ENCODE peak calls at places on chromosomes 2 and 18, in ten cellular contexts. B, S, K, O, T, L, C, W, M and A are unnamed samples.

GRCh38 chr2:190571666-190572065 is 37.1 kb upstream of the NEMP2 start:
- DNase-seq in B (peak; percentile 63), S (no peak), K (no peak), O (no peak), T (no peak), L (no peak), C (no peak), W (no peak), M (no peak), A (no peak)

GRCh38 chr2:1661891-1662605 is 82.3 kb downstream of the PXDN start:
- DNase-seq in B (no peak), S (no peak), K (no peak), O (no peak), T (no peak), L (no peak), C (no peak), W (no peak), M (no peak), A (no peak)

GRCh38 chr2:215680605-215681598 is 245.0 kb upstream of the FN1 start:
- DNase-seq in B (peak; percentile 88), S (no peak), K (peak; percentile 93), O (no peak), T (peak; percentile 92), L (no peak), C (no peak), W (peak; percentile 100), M (no peak), A (peak; percentile 93)

GRCh38 chr2:50492452-50492851 is 539.5 kb downstream of the NRXN1 start:
- DNase-seq in B (peak; percentile 62), S (peak; percentile 74), K (peak; percentile 67), O (peak; percentile 56), T (no peak), L (peak; percentile 52), C (peak; percentile 67), W (peak; percentile 54), M (peak; percentile 83), A (peak; percentile 52)

GRCh38 chr2:47658646-47659320 is 124.2 kb upstream of the MSH6 start:
- DNase-seq in B (no peak), S (no peak), K (no peak), O (no peak), T (no peak), L (no peak), C (peak; percentile 69), W (no peak), M (no peak), A (no peak)

GRCh38 chr2:12334289-12335003 is 382.3 kb upstream of the TRIB2 start:
- DNase-seq in B (peak; percentile 68), S (no peak), K (no peak), O (no peak), T (no peak), L (no peak), C (no peak), W (no peak), M (no peak), A (no peak)

GRCh38 chr2:179915395-179915992 is 54.1 kb upstream of the ZNF385B start:
- DNase-seq in B (no peak), S (no peak), K (no peak), O (no peak), T (no peak), L (no peak), C (no peak), W (no peak), M (no peak), A (peak; percentile 27)

GRCh38 chr2:16088035-16088696 is 147.8 kb downstream of the MYCN start:
- DNase-seq in B (no peak), S (no peak), K (no peak), O (no peak), T (no peak), L (no peak), C (no peak), W (no peak), M (no peak), A (no peak)

GRCh38 chr2:85784474-85784986 is 30.7 kb downstream of the ATOH8 start:
- DNase-seq in B (no peak), S (no peak), K (no peak), O (no peak), T (no peak), L (no peak), C (no peak), W (no peak), M (no peak), A (no peak)
- H2AFZ ChIP-seq in B (no peak overlapping the region), S (no peak overlapping the region), K (no peak overlapping the region), O (no peak overlapping the region), T (no peak overlapping the region), L (no peak overlapping the region), C (no peak overlapping the region), W (no peak overlapping the region), M (no peak overlapping the region), A (no peak overlapping the region)

GRCh38 chr2:201789395-201789794 is 8.7 kb upstream of the ALS2 start:
- DNase-seq in B (no peak), S (no peak), K (no peak), O (no peak), T (no peak), L (no peak), C (no peak), W (no peak), M (no peak), A (no peak)

GRCh38 chr2:201788371-201788770 is 7.6 kb upstream of the ALS2 start:
- DNase-seq in B (no peak), S (no peak), K (no peak), O (no peak), T (no peak), L (no peak), C (no peak), W (no peak), M (no peak), A (no peak)

GRCh38 chr2:201785135-201785534 is 4.4 kb upstream of the ALS2 start:
- DNase-seq in B (no peak), S (no peak), K (no peak), O (no peak), T (no peak), L (no peak), C (no peak), W (no peak), M (no peak), A (no peak)

GRCh38 chr2:201784547-201784946 is 3.8 kb upstream of the ALS2 start:
- DNase-seq in B (no peak), S (no peak), K (no peak), O (no peak), T (no peak), L (no peak), C (no peak), W (no peak), M (no peak), A (no peak)

DNA sequence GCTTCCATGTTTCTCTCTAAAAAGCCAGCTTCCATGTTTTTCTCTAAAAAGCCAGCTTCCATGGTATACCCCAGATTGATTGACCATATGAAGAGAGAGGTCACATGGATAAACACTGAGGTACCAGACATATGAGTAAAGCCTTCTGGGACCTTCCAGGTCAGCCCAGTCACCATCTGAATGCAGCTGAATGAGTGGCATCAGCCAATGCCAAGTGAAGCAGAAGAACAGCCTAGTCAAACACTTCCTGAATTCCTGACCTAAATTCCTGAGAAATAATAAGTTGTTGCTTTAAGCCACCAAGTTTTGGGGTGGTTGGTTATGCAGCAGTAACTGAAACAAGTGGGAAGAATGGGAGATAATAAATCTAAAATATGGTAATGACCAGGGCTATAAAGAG is 5.7 kb upstream of the ALS2 start:
- DNase-seq in B (no peak), S (no peak), K (peak; percentile 52), O (no peak), T (peak; percentile 67), L (no peak), C (no peak), W (no peak), M (no peak), A (no peak)
- H2AFZ ChIP-seq in B (no peak overlapping the region), S (no peak overlapping the region), K (peak overlapping the region; percentile 13), O (no peak overlapping the region), T (no peak overlapping the region), L (no peak overlapping the region), C (peak overlapping the region; percentile 18), W (no peak overlapping the region), M (no peak overlapping the region), A (no peak overlapping the region)

GRCh38 chr18:3379685-3380084 is 70.3 kb upstream of the TGIF1 start:
- DNase-seq in B (no peak), S (no peak), K (no peak), O (no peak), T (no peak), L (no peak), C (no peak), W (no peak), M (no peak), A (no peak)

GRCh38 chr18:3388323-3388722 is 61.6 kb upstream of the TGIF1 start:
- DNase-seq in B (no peak), S (no peak), K (no peak), O (no peak), T (no peak), L (no peak), C (no peak), W (no peak), M (no peak), A (no peak)

GRCh38 chr18:3384664-3385189 is 65.2 kb upstream of the TGIF1 start:
- DNase-seq in B (peak; percentile 22), S (no peak), K (no peak), O (no peak), T (peak; percentile 99), L (no peak), C (no peak), W (peak; percentile 39), M (no peak), A (no peak)

GRCh38 chr18:3380384-3380961 is 69.5 kb upstream of the TGIF1 start:
- DNase-seq in B (peak; percentile 71), S (no peak), K (peak; percentile 58), O (peak; percentile 19), T (peak; percentile 81), L (no peak), C (no peak), W (no peak), M (no peak), A (peak; percentile 12)

DNA sequence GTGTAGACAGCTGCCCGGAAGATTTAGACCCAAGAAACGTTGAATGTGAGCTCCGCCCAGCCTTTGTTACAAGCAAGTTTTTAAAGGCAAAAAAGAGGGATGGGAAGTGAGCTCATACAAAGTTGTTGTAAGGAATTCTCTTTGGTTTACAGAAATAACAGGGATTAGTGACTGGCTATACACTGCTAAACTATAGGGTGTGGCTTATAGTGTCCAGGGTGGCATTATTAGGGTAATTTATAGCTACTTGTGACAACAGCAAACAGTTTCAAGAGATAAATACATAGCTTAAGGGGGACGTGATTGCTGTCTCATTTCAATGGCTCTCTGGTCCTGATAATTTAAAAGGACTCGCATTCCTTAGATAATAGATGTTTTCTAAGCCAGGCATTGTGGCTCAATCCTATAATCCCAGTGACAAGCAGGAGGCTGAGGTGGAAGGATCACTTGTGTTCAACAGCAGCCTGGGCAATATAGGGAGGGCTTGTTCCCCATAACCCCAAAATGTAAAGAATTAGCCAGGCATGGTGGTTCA is 66.5 kb upstream of the TGIF1 start:
- DNase-seq in B (no peak), S (peak; percentile 82), K (no peak), O (no peak), T (peak; percentile 95), L (no peak), C (no peak), W (no peak), M (peak; percentile 36), A (peak; percentile 12)
- H2AFZ ChIP-seq in B (no peak overlapping the region), S (no peak overlapping the region), K (peak overlapping the region; percentile 44), O (no peak overlapping the region), T (peak overlapping the region; percentile 58), L (peak overlapping the region; percentile 28), C (no peak overlapping the region), W (no peak overlapping the region), M (peak overlapping the region; percentile 83), A (no peak overlapping the region)

DNA sequence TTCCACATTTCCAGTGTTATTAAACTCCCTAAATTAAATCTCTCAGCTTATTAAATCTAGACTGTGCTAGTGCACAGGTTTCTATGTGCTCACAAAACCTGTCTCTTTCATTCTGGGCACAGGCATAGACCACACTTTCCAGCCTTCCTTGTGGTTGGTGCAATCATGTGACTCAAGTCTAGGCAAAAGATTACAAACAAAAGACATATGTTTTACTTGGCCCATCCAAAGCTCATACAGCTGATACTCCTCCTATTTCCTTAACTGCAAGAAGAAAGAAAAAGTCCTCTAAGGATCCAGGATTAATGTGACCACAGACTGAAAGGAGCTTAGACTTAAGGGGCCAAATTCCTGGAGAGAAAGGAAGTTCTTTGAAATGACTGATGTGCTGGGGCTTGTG is 731.3 kb upstream of the RAB6C start:
- DNase-seq in B (no peak), S (peak; percentile 20), K (no peak), O (no peak), T (no peak), L (no peak), C (no peak), W (no peak), M (no peak), A (peak; percentile 23)
- H2AFZ ChIP-seq in B (no peak overlapping the region), S (no peak overlapping the region), K (no peak overlapping the region), O (no peak overlapping the region), T (no peak overlapping the region), L (no peak overlapping the region), C (no peak overlapping the region), W (no peak overlapping the region), M (peak overlapping the region; percentile 66), A (no peak overlapping the region)